ENCODE peak calls at places on chromosome 4, in seven cellular contexts. One of them, this sample, is unnamed.
A peak's percentile ranks its signal among the peaks of the same experiment; 100 is the strongest.

GRCh38 chr4:84971319-84971932 is 4.9 kb upstream of the WDFY3 start:
- DNase-seq in amygdala: no peak
- DNase-seq in AG08395: peak; percentile 56
- DNase-seq in NCI-H1417 treated with DMSO at 0.1 percent for 48 hours: no peak
- DNase-seq in MV-4-11: peak; percentile 64
- DNase-seq in stimulated activated CD4-positive, alpha-beta T cell treated with anti-CD3 and anti-CD28 coated beads, Interleukin-12 subunit alpha, Interleukin-12 subunit beta, amount 100 ng/mL, for 24 hours: no peak
- DNase-seq in stimulated activated CD8-positive, alpha-beta memory T cell treated with anti-CD3 and anti-CD28 coated beads, Interleukin-7, amount 100 ng/mL, for 24 hours: no peak
- DNase-seq in this sample: peak; percentile 12

GRCh38 chr4:101977096-101977495 is 186.6 kb downstream of the BANK1 start:
- DNase-seq in MV-4-11: no peak
- DNase-seq in NCI-H1417 treated with DMSO at 0.1 percent for 48 hours: no peak
- DNase-seq in stimulated activated CD4-positive, alpha-beta T cell treated with anti-CD3 and anti-CD28 coated beads, Interleukin-12 subunit alpha, Interleukin-12 subunit beta, amount 100 ng/mL, for 24 hours: no peak
- DNase-seq in stimulated activated CD8-positive, alpha-beta memory T cell treated with anti-CD3 and anti-CD28 coated beads, Interleukin-7, amount 100 ng/mL, for 24 hours: no peak
- DNase-seq in amygdala: no peak
- DNase-seq in AG08395: peak; percentile 68
- DNase-seq in this sample: no peak

GRCh38 chr4:25654971-25655963 is at the start of gene SLC34A2:
- DNase-seq in AG08395: no peak
- DNase-seq in MV-4-11: peak; percentile 69
- DNase-seq in NCI-H1417 treated with DMSO at 0.1 percent for 48 hours: no peak
- DNase-seq in stimulated activated CD4-positive, alpha-beta T cell treated with anti-CD3 and anti-CD28 coated beads, Interleukin-12 subunit alpha, Interleukin-12 subunit beta, amount 100 ng/mL, for 24 hours: no peak
- DNase-seq in amygdala: no peak
- DNase-seq in stimulated activated CD8-positive, alpha-beta memory T cell treated with anti-CD3 and anti-CD28 coated beads, Interleukin-7, amount 100 ng/mL, for 24 hours: no peak
- DNase-seq in this sample: no peak

GRCh38 chr4:134243742-134244713 is 42.4 kb upstream of the PABPC4L start:
- DNase-seq in stimulated activated CD8-positive, alpha-beta memory T cell treated with anti-CD3 and anti-CD28 coated beads, Interleukin-7, amount 100 ng/mL, for 24 hours: no peak
- DNase-seq in AG08395: no peak
- DNase-seq in amygdala: no peak
- DNase-seq in stimulated activated CD4-positive, alpha-beta T cell treated with anti-CD3 and anti-CD28 coated beads, Interleukin-12 subunit alpha, Interleukin-12 subunit beta, amount 100 ng/mL, for 24 hours: no peak
- DNase-seq in NCI-H1417 treated with DMSO at 0.1 percent for 48 hours: no peak
- DNase-seq in MV-4-11: no peak
- DNase-seq in this sample: no peak

GRCh38 chr4:109729563-109730293 is at the start of gene PLA2G12A:
- DNase-seq in AG08395: peak; percentile 93
- DNase-seq in NCI-H1417 treated with DMSO at 0.1 percent for 48 hours: peak; percentile 29
- DNase-seq in stimulated activated CD4-positive, alpha-beta T cell treated with anti-CD3 and anti-CD28 coated beads, Interleukin-12 subunit alpha, Interleukin-12 subunit beta, amount 100 ng/mL, for 24 hours: peak; percentile 46
- DNase-seq in MV-4-11: peak; percentile 35
- DNase-seq in stimulated activated CD8-positive, alpha-beta memory T cell treated with anti-CD3 and anti-CD28 coated beads, Interleukin-7, amount 100 ng/mL, for 24 hours: peak; percentile 31
- DNase-seq in amygdala: peak; percentile 64
- DNase-seq in this sample: peak; percentile 31

GRCh38 chr4:98546910-98547544 is 111.4 kb downstream of the TSPAN5 start:
- DNase-seq in stimulated activated CD4-positive, alpha-beta T cell treated with anti-CD3 and anti-CD28 coated beads, Interleukin-12 subunit alpha, Interleukin-12 subunit beta, amount 100 ng/mL, for 24 hours: no peak
- DNase-seq in NCI-H1417 treated with DMSO at 0.1 percent for 48 hours: no peak
- DNase-seq in amygdala: peak; percentile 34
- DNase-seq in AG08395: peak; percentile 80
- DNase-seq in stimulated activated CD8-positive, alpha-beta memory T cell treated with anti-CD3 and anti-CD28 coated beads, Interleukin-7, amount 100 ng/mL, for 24 hours: no peak
- DNase-seq in MV-4-11: no peak
- DNase-seq in this sample: no peak

GRCh38 chr4:7653510-7654414 is 219.0 kb upstream of the PSAPL1 start:
- DNase-seq in stimulated activated CD8-positive, alpha-beta memory T cell treated with anti-CD3 and anti-CD28 coated beads, Interleukin-7, amount 100 ng/mL, for 24 hours: no peak
- DNase-seq in NCI-H1417 treated with DMSO at 0.1 percent for 48 hours: no peak
- DNase-seq in stimulated activated CD4-positive, alpha-beta T cell treated with anti-CD3 and anti-CD28 coated beads, Interleukin-12 subunit alpha, Interleukin-12 subunit beta, amount 100 ng/mL, for 24 hours: no peak
- DNase-seq in AG08395: no peak
- DNase-seq in amygdala: no peak
- DNase-seq in MV-4-11: peak; percentile 49
- DNase-seq in this sample: no peak

GRCh38 chr4:163554870-163555465 is 60.5 kb downstream of the TMA16 start:
- DNase-seq in stimulated activated CD4-positive, alpha-beta T cell treated with anti-CD3 and anti-CD28 coated beads, Interleukin-12 subunit alpha, Interleukin-12 subunit beta, amount 100 ng/mL, for 24 hours: no peak
- DNase-seq in NCI-H1417 treated with DMSO at 0.1 percent for 48 hours: peak; percentile 46
- DNase-seq in stimulated activated CD8-positive, alpha-beta memory T cell treated with anti-CD3 and anti-CD28 coated beads, Interleukin-7, amount 100 ng/mL, for 24 hours: no peak
- DNase-seq in MV-4-11: peak; percentile 17
- DNase-seq in AG08395: peak; percentile 33
- DNase-seq in amygdala: no peak
- DNase-seq in this sample: no peak

GRCh38 chr4:13888112-13888511 is 260.6 kb upstream of the BOD1L1 start:
- DNase-seq in stimulated activated CD4-positive, alpha-beta T cell treated with anti-CD3 and anti-CD28 coated beads, Interleukin-12 subunit alpha, Interleukin-12 subunit beta, amount 100 ng/mL, for 24 hours: no peak
- DNase-seq in amygdala: no peak
- DNase-seq in stimulated activated CD8-positive, alpha-beta memory T cell treated with anti-CD3 and anti-CD28 coated beads, Interleukin-7, amount 100 ng/mL, for 24 hours: no peak
- DNase-seq in MV-4-11: no peak
- DNase-seq in AG08395: peak; percentile 72
- DNase-seq in NCI-H1417 treated with DMSO at 0.1 percent for 48 hours: no peak
- DNase-seq in this sample: no peak

GRCh38 chr4:152294331-152294730 is 241.6 kb downstream of the FBXW7 start:
- DNase-seq in stimulated activated CD4-positive, alpha-beta T cell treated with anti-CD3 and anti-CD28 coated beads, Interleukin-12 subunit alpha, Interleukin-12 subunit beta, amount 100 ng/mL, for 24 hours: no peak
- DNase-seq in stimulated activated CD8-positive, alpha-beta memory T cell treated with anti-CD3 and anti-CD28 coated beads, Interleukin-7, amount 100 ng/mL, for 24 hours: no peak
- DNase-seq in MV-4-11: no peak
- DNase-seq in amygdala: no peak
- DNase-seq in NCI-H1417 treated with DMSO at 0.1 percent for 48 hours: no peak
- DNase-seq in AG08395: no peak
- DNase-seq in this sample: no peak

GRCh38 chr4:71907782-71908181 is 123.9 kb upstream of the GC start:
- DNase-seq in stimulated activated CD4-positive, alpha-beta T cell treated with anti-CD3 and anti-CD28 coated beads, Interleukin-12 subunit alpha, Interleukin-12 subunit beta, amount 100 ng/mL, for 24 hours: no peak
- DNase-seq in stimulated activated CD8-positive, alpha-beta memory T cell treated with anti-CD3 and anti-CD28 coated beads, Interleukin-7, amount 100 ng/mL, for 24 hours: no peak
- DNase-seq in NCI-H1417 treated with DMSO at 0.1 percent for 48 hours: no peak
- DNase-seq in MV-4-11: no peak
- DNase-seq in AG08395: no peak
- DNase-seq in amygdala: no peak
- DNase-seq in this sample: no peak

GRCh38 chr4:142312391-142312790 is 533.7 kb downstream of the INPP4B start:
- DNase-seq in NCI-H1417 treated with DMSO at 0.1 percent for 48 hours: no peak
- DNase-seq in amygdala: no peak
- DNase-seq in MV-4-11: no peak
- DNase-seq in stimulated activated CD8-positive, alpha-beta memory T cell treated with anti-CD3 and anti-CD28 coated beads, Interleukin-7, amount 100 ng/mL, for 24 hours: no peak
- DNase-seq in stimulated activated CD4-positive, alpha-beta T cell treated with anti-CD3 and anti-CD28 coated beads, Interleukin-12 subunit alpha, Interleukin-12 subunit beta, amount 100 ng/mL, for 24 hours: no peak
- DNase-seq in AG08395: no peak
- DNase-seq in this sample: no peak

GRCh38 chr4:177001271-177002175 is 208.8 kb upstream of the VEGFC start:
- DNase-seq in stimulated activated CD4-positive, alpha-beta T cell treated with anti-CD3 and anti-CD28 coated beads, Interleukin-12 subunit alpha, Interleukin-12 subunit beta, amount 100 ng/mL, for 24 hours: no peak
- DNase-seq in NCI-H1417 treated with DMSO at 0.1 percent for 48 hours: no peak
- DNase-seq in MV-4-11: peak; percentile 88
- DNase-seq in AG08395: peak; percentile 17
- DNase-seq in stimulated activated CD8-positive, alpha-beta memory T cell treated with anti-CD3 and anti-CD28 coated beads, Interleukin-7, amount 100 ng/mL, for 24 hours: no peak
- DNase-seq in amygdala: no peak
- DNase-seq in this sample: no peak

GRCh38 chr4:189092596-189092995 is 848.1 kb upstream of the FRG1 start:
- DNase-seq in stimulated activated CD8-positive, alpha-beta memory T cell treated with anti-CD3 and anti-CD28 coated beads, Interleukin-7, amount 100 ng/mL, for 24 hours: no peak
- DNase-seq in stimulated activated CD4-positive, alpha-beta T cell treated with anti-CD3 and anti-CD28 coated beads, Interleukin-12 subunit alpha, Interleukin-12 subunit beta, amount 100 ng/mL, for 24 hours: no peak
- DNase-seq in MV-4-11: no peak
- DNase-seq in amygdala: no peak
- DNase-seq in AG08395: no peak
- DNase-seq in NCI-H1417 treated with DMSO at 0.1 percent for 48 hours: no peak
- DNase-seq in this sample: no peak

GRCh38 chr4:81811562-81812293 is 340.0 kb upstream of the RASGEF1B start:
- DNase-seq in MV-4-11: no peak
- DNase-seq in AG08395: no peak
- DNase-seq in stimulated activated CD8-positive, alpha-beta memory T cell treated with anti-CD3 and anti-CD28 coated beads, Interleukin-7, amount 100 ng/mL, for 24 hours: no peak
- DNase-seq in NCI-H1417 treated with DMSO at 0.1 percent for 48 hours: no peak
- DNase-seq in stimulated activated CD4-positive, alpha-beta T cell treated with anti-CD3 and anti-CD28 coated beads, Interleukin-12 subunit alpha, Interleukin-12 subunit beta, amount 100 ng/mL, for 24 hours: no peak
- DNase-seq in amygdala: no peak
- DNase-seq in this sample: no peak

GRCh38 chr4:13750594-13750993 is 123.1 kb upstream of the BOD1L1 start:
- DNase-seq in MV-4-11: no peak
- DNase-seq in stimulated activated CD8-positive, alpha-beta memory T cell treated with anti-CD3 and anti-CD28 coated beads, Interleukin-7, amount 100 ng/mL, for 24 hours: no peak
- DNase-seq in NCI-H1417 treated with DMSO at 0.1 percent for 48 hours: no peak
- DNase-seq in AG08395: no peak
- DNase-seq in stimulated activated CD4-positive, alpha-beta T cell treated with anti-CD3 and anti-CD28 coated beads, Interleukin-12 subunit alpha, Interleukin-12 subunit beta, amount 100 ng/mL, for 24 hours: no peak
- DNase-seq in amygdala: no peak
- DNase-seq in this sample: no peak

This sample was measured in NCI-H2081 treated with DMSO at 0.1 percent for 48 hours.